ENCODE peak calls at places on chromosome 18, in nine cellular contexts. U, Y, E, B, V, Z, P, A and L are unnamed samples. For H3K36me3, the result is how much of the 10 kb centered on the place peaks cover.

GRCh38 chr18:76565238-76566173 is 70.5 kb upstream of the ZNF516 start:
- DNase-seq in U (peak), Y (peak), E (peak), B (peak), V (peak), Z (peak), P (peak), A (peak), L (peak)

GRCh38 chr18:55503167-55503820 is 84.7 kb downstream of the TCF4 start:
- DNase-seq in U (no peak), Y (no peak), E (no peak), B (no peak), V (no peak), Z (no peak), P (no peak), A (no peak), L (no peak)

GRCh38 chr18:62357079-62357719 is 32.1 kb downstream of the TNFRSF11A start:
- DNase-seq in U (no peak), Y (no peak), E (no peak), B (no peak), V (no peak), Z (no peak), P (no peak), A (no peak), L (no peak)

GRCh38 chr18:26656401-26656943 is 108.1 kb upstream of the KCTD1 start:
- DNase-seq in U (peak), Y (no peak), E (no peak), B (peak), V (no peak), Z (peak), P (peak), A (peak), L (no peak)

GRCh38 chr18:21853020-21853419 is 112.4 kb downstream of the MIB1 start:
- DNase-seq in U (no peak), Y (no peak), E (peak), B (no peak), V (no peak), Z (no peak), P (no peak), A (no peak), L (no peak)

GRCh38 chr18:51185075-51185474 is 12.4 kb downstream of the MEX3C start:
- DNase-seq in U (no peak), Y (no peak), E (no peak), B (no peak), V (no peak), Z (no peak), P (no peak), A (no peak), L (no peak)

GRCh38 chr18:53534695-53535094 is 689.8 kb downstream of the MBD2 start:
- DNase-seq in U (no peak), Y (no peak), E (no peak), B (no peak), V (no peak), Z (no peak), P (peak), A (no peak), L (no peak)

GRCh38 chr18:9354256-9354655 is 19.7 kb downstream of the TWSG1 start:
- DNase-seq in U (no peak), Y (no peak), E (no peak), B (no peak), V (no peak), Z (no peak), P (no peak), A (no peak), L (no peak)

GRCh38 chr18:60935046-60935445 is 398.2 kb upstream of the CDH20 start:
- DNase-seq in U (no peak), Y (no peak), E (peak), B (no peak), V (no peak), Z (no peak), P (no peak), A (no peak), L (no peak)

GRCh38 chr18:37484893-37485834 is 80.4 kb downstream of the CELF4 start:
- DNase-seq in U (no peak), Y (no peak), E (no peak), B (no peak), V (no peak), Z (no peak), P (no peak), A (peak), L (no peak)

GRCh38 chr18:32975166-32975441 is 202.3 kb upstream of the KLHL14 start:
- DNase-seq in U (no peak), Y (no peak), E (no peak), B (no peak), V (no peak), Z (no peak), P (no peak), A (no peak), L (no peak)

GRCh38 chr18:79252904-79253633 is 142.7 kb upstream of the NFATC1 start:
- DNase-seq in U (no peak), Y (peak), E (no peak), B (no peak), V (no peak), Z (no peak), P (no peak), A (no peak), L (no peak)

GRCh38 chr18:37567061-37567993 is 1.7 kb upstream of the CELF4 start:
- DNase-seq in U (peak), Y (no peak), E (no peak), B (no peak), V (no peak), Z (peak), P (no peak), A (no peak), L (no peak)

GRCh38 chr18:33761363-33761762 is 183.3 kb downstream of the ASXL3 start:
- DNase-seq in U (no peak), Y (no peak), E (peak), B (no peak), V (no peak), Z (peak), P (no peak), A (no peak), L (no peak)

GRCh38 chr18:58584219-58585127 is 44.4 kb downstream of the ALPK2 start:
- DNase-seq in U (no peak), Y (no peak), E (no peak), B (no peak), V (no peak), Z (no peak), P (no peak), A (no peak), L (peak)

GRCh38 chr18:3056311-3056710 is 43.4 kb upstream of the LPIN2 start:
- DNase-seq in U (no peak), Y (no peak), E (no peak), B (no peak), V (no peak), Z (no peak), P (no peak), A (no peak), L (no peak)

DNA sequence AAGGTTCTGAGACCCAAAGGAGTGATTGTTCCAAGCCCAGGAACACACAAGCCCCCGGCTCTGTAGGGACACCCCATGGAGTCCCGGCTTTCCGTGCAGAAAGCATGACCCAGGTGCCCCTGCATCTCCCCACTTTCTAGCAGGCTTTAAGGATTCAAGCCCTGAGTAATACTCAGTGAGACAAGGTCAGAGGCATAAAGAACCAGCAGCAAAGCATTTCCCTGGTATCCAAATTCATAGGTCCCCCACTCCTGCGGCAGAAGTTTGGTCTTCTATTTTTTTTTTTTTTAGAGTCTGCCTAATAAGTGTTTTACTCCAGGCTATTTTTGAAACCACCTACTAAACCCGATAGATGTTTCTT is 16.3 kb downstream of the TSHZ1 start:
- DNase-seq in U (no peak), Y (no peak), E (no peak), B (no peak), V (no peak), Z (no peak), P (no peak), A (no peak), L (no peak)
- H3K4me3 ChIP-seq in U (peak), Y (peak), E (no peak), B (peak), V (no peak), Z (no peak), P (peak), A (no peak), L (no peak)

GRCh38 chr18:13700153-13700552 is 26.2 kb downstream of the FAM210A start:
- DNase-seq in U (no peak), Y (no peak), E (no peak), B (no peak), V (no peak), Z (no peak), P (no peak), A (no peak), L (no peak)

GRCh38 chr18:13696961-13697360 is 29.4 kb downstream of the FAM210A start:
- DNase-seq in U (no peak), Y (no peak), E (no peak), B (no peak), V (no peak), Z (no peak), P (no peak), A (no peak), L (no peak)
- H3K36me3 ChIP-seq in U (under half), Y (under half), E (under half), B (under half), V (under half), Z (under half), P (under half), A (under half), L (under half)

GRCh38 chr18:12287684-12288405 is 20.2 kb upstream of the TUBB6 start:
- DNase-seq in U (peak), Y (peak), E (peak), B (peak), V (peak), Z (peak), P (peak), A (peak), L (no peak)
- H3K27ac ChIP-seq in U (peak), Y (peak), E (peak), B (no peak), V (peak), Z (no peak), P (peak), A (no peak), L (no peak)

GRCh38 chr18:23137788-23138216 is 2.5 kb downstream of the CABLES1 start:
- DNase-seq in U (no peak), Y (no peak), E (no peak), B (no peak), V (no peak), Z (no peak), P (no peak), A (no peak), L (no peak)
- H3K4me3 ChIP-seq in U (peak), Y (peak), E (no peak), B (peak), V (no peak), Z (peak), P (peak), A (peak), L (peak)

GRCh38 chr18:13619505-13620205 is 106.7 kb downstream of the FAM210A start:
- DNase-seq in U (no peak), Y (no peak), E (no peak), B (peak), V (no peak), Z (no peak), P (no peak), A (no peak), L (no peak)

GRCh38 chr18:13621446-13621849 is 104.9 kb downstream of the FAM210A start:
- DNase-seq in U (peak), Y (no peak), E (no peak), B (peak), V (no peak), Z (no peak), P (no peak), A (no peak), L (no peak)

GRCh38 chr18:13620818-13621445 is 105.4 kb downstream of the FAM210A start:
- DNase-seq in U (peak), Y (no peak), E (no peak), B (no peak), V (no peak), Z (no peak), P (no peak), A (no peak), L (no peak)

GRCh38 chr18:13618760-13619438 is 107.5 kb downstream of the FAM210A start:
- DNase-seq in U (no peak), Y (no peak), E (no peak), B (peak), V (no peak), Z (no peak), P (no peak), A (no peak), L (no peak)

GRCh38 chr18:13620206-13620672 is 106.1 kb downstream of the FAM210A start:
- DNase-seq in U (no peak), Y (no peak), E (no peak), B (no peak), V (no peak), Z (no peak), P (no peak), A (no peak), L (no peak)
- H3K36me3 ChIP-seq in U (under half), Y (under half), E (under half), B (under half), V (under half), Z (under half), P (under half), A (under half), L (under half)

GRCh38 chr18:45664824-45665763 is 49.8 kb downstream of the SLC14A2 start:
- DNase-seq in U (no peak), Y (peak), E (peak), B (no peak), V (peak), Z (peak), P (no peak), A (peak), L (peak)

GRCh38 chr18:45666520-45666919 is 51.2 kb downstream of the SLC14A2 start:
- DNase-seq in U (no peak), Y (no peak), E (no peak), B (no peak), V (no peak), Z (peak), P (no peak), A (no peak), L (no peak)

GRCh38 chr18:45667056-45667455 is 51.8 kb downstream of the SLC14A2 start:
- DNase-seq in U (no peak), Y (no peak), E (no peak), B (no peak), V (no peak), Z (no peak), P (no peak), A (no peak), L (no peak)

GRCh38 chr18:45663646-45664045 is 48.4 kb downstream of the SLC14A2 start:
- DNase-seq in U (no peak), Y (no peak), E (no peak), B (no peak), V (no peak), Z (no peak), P (no peak), A (no peak), L (no peak)

DNA sequence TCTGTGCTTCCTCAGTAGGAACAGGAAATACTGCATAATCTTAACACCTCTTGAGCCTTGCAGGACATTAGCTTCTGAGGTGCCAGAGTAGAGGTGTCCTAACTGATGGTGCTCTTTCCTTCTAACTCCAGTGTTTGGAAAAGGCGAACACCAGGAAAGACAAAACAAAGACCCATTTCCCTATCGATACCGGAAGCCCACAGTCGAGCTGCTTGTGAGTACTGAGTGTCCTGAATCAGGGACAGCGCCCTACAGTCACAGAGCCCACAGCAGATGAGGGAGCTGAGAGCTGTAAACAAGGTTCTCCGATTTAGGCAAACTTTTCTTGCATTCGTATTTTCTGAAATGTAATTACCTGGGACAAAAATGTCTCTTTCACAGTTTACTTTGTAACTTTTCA is 50.7 kb downstream of the SLC14A2 start:
- DNase-seq in U (no peak), Y (no peak), E (no peak), B (no peak), V (no peak), Z (no peak), P (no peak), A (no peak), L (no peak)
- H3K27ac ChIP-seq in U (peak), Y (no peak), E (no peak), B (no peak), V (no peak), Z (no peak), P (no peak), A (no peak), L (no peak)

GRCh38 chr18:43714346-43715010 is 437.2 kb upstream of the SYT4 start:
- DNase-seq in U (no peak), Y (no peak), E (no peak), B (no peak), V (no peak), Z (no peak), P (no peak), A (no peak), L (no peak)

GRCh38 chr18:43720036-43720435 is 442.7 kb upstream of the SYT4 start:
- DNase-seq in U (no peak), Y (no peak), E (no peak), B (no peak), V (no peak), Z (no peak), P (no peak), A (no peak), L (no peak)

GRCh38 chr18:43719264-43719795 is 442.0 kb upstream of the SYT4 start:
- DNase-seq in U (no peak), Y (no peak), E (no peak), B (no peak), V (no peak), Z (no peak), P (no peak), A (no peak), L (no peak)
- H3K4me3 ChIP-seq in U (no peak), Y (no peak), E (no peak), B (no peak), V (no peak), Z (no peak), P (no peak), A (no peak), L (no peak)

GRCh38 chr18:42033137-42033810 is 78.2 kb downstream of the PIK3C3 start:
- DNase-seq in U (no peak), Y (no peak), E (no peak), B (no peak), V (no peak), Z (no peak), P (no peak), A (no peak), L (no peak)

GRCh38 chr18:42032447-42032846 is 77.4 kb downstream of the PIK3C3 start:
- DNase-seq in U (no peak), Y (no peak), E (no peak), B (no peak), V (no peak), Z (no peak), P (no peak), A (no peak), L (no peak)

GRCh38 chr18:42028232-42028832 is 73.3 kb downstream of the PIK3C3 start:
- DNase-seq in U (no peak), Y (no peak), E (peak), B (no peak), V (no peak), Z (peak), P (no peak), A (no peak), L (no peak)

GRCh38 chr18:42029100-42029499 is 74.1 kb downstream of the PIK3C3 start:
- DNase-seq in U (no peak), Y (no peak), E (no peak), B (no peak), V (no peak), Z (no peak), P (no peak), A (no peak), L (no peak)

DNA sequence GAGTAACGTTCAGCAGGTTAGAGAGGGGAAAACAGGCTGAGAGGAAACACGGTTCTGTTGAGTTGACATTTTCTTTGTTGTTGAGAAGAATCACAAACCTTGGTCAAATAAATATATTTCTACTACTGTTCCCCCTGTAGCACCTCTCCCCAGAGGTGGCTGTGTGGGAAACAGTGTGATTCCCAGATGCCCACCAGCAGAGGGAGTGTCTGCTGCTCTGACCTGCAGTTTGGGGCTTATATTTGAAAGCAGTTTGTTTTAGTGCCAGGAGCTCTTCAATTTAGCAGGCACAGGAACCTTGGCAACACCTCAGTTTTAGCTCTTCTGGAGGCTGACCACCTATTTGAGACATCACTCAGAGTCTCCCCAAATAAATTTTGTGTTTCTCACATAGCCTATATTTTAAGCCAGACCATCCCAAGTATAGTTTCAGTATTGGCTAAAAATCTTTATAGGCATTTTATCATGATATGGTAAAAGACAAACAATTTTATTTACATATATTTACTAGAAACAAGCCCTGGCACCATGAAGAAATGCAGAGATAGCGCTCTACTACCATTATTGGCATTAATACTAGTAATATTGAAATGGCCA is 75.7 kb downstream of the PIK3C3 start:
- DNase-seq in U (no peak), Y (no peak), E (peak), B (no peak), V (no peak), Z (peak), P (no peak), A (peak), L (peak)
- H3K36me3 ChIP-seq in U (half or more), Y (under half), E (under half), B (under half), V (under half), Z (half or more), P (under half), A (under half), L (under half)